ENCODE peak calls at places on chromosome 15, in seven cellular contexts. D is NCI-H82; V is stimulated activated CD4-positive, alpha-beta T cell treated with anti-CD3 and anti-CD28 coated beads, Interleukin-12 subunit alpha, Interleukin-12 subunit beta, amount 100 ng/mL, for 48 hours; L is HT1080; O is AG04449; E is OCI-LY7; T is left cardiac atrium. I is an unnamed sample.

GRCh38 chr15:56918907-56919707 is 663 bp downstream of the TCF12 start:
- DNase-seq in D (peak; percentile 69), V (peak; percentile 27), L (peak; percentile 58), O (no peak), E (peak; percentile 78), T (peak; percentile 68), I (peak; percentile 64)

GRCh38 chr15:60910202-60910601 is 318.9 kb downstream of the RORA start:
- DNase-seq in D (no peak), V (no peak), L (no peak), O (no peak), E (no peak), T (no peak), I (no peak)

GRCh38 chr15:87660494-87661129 is 595.9 kb downstream of the NTRK3 start:
- DNase-seq in D (no peak), V (no peak), L (no peak), O (no peak), E (no peak), T (no peak), I (no peak)

GRCh38 chr15:67701669-67702068 is 123.6 kb upstream of the SKOR1 start:
- DNase-seq in D (no peak), V (no peak), L (no peak), O (no peak), E (no peak), T (no peak), I (no peak)

GRCh38 chr15:31439328-31439727 is 112.7 kb downstream of the KLF13 start:
- DNase-seq in D (peak; percentile 57), V (no peak), L (peak; percentile 12), O (no peak), E (peak; percentile 80), T (no peak), I (no peak)

GRCh38 chr15:63915209-63915887 is 81.6 kb upstream of the HERC1 start:
- DNase-seq in D (no peak), V (no peak), L (no peak), O (no peak), E (no peak), T (no peak), I (no peak)

GRCh38 chr15:40806672-40807027 is 239 bp upstream of the ZFYVE19 start:
- DNase-seq in D (peak; percentile 58), V (no peak), L (no peak), O (no peak), E (no peak), T (no peak), I (no peak)

GRCh38 chr15:62519900-62520299 is 354.8 kb upstream of the C2CD4B start:
- DNase-seq in D (no peak), V (no peak), L (no peak), O (no peak), E (no peak), T (no peak), I (no peak)

GRCh38 chr15:55403531-55403930 is 4.6 kb downstream of the CCPG1 start:
- DNase-seq in D (no peak), V (no peak), L (no peak), O (peak; percentile 24), E (peak; percentile 61), T (no peak), I (no peak)

GRCh38 chr15:51004103-51004536 is 90.6 kb downstream of the TNFAIP8L3 start:
- DNase-seq in D (no peak), V (no peak), L (peak; percentile 24), O (peak; percentile 12), E (no peak), T (no peak), I (peak; percentile 10)

GRCh38 chr15:58257776-58258325 is 119.7 kb downstream of the AQP9 start:
- DNase-seq in D (no peak), V (no peak), L (no peak), O (no peak), E (no peak), T (no peak), I (no peak)

GRCh38 chr15:69904296-69904560 is 193.5 kb downstream of the TLE3 start:
- DNase-seq in D (no peak), V (no peak), L (no peak), O (no peak), E (no peak), T (no peak), I (no peak)

GRCh38 chr15:40911139-40911538 is 16.9 kb downstream of the VPS18 start:
- DNase-seq in D (peak; percentile 91), V (no peak), L (no peak), O (no peak), E (no peak), T (no peak), I (no peak)

GRCh38 chr15:91885714-91886265 is 32.3 kb downstream of the SLCO3A1 start:
- DNase-seq in D (no peak), V (no peak), L (peak; percentile 10), O (no peak), E (peak; percentile 42), T (no peak), I (peak; percentile 24)

I was measured in Calu3.